ENCODE peak calls at places on chromosome 1, in six cellular contexts. One of them, this sample, is unnamed.

GRCh38 chr1:203093754-203094410 is 8.1 kb upstream of the MYOG start:
- DNase-seq in lower lobe of right lung: no peak
- DNase-seq in pancreas: no peak
- DNase-seq in fibroblast of pulmonary artery: no peak
- DNase-seq in breast epithelium: no peak
- DNase-seq in heart left ventricle: no peak
- DNase-seq in this sample: no peak

GRCh38 chr1:96880626-96881025 is 159.0 kb downstream of the PTBP2 start:
- DNase-seq in lower lobe of right lung: no peak
- DNase-seq in pancreas: no peak
- DNase-seq in fibroblast of pulmonary artery: no peak
- DNase-seq in breast epithelium: no peak
- DNase-seq in heart left ventricle: no peak
- DNase-seq in this sample: no peak

GRCh38 chr1:155135416-155136197 is at the start of gene SLC50A1:
- DNase-seq in lower lobe of right lung: peak; percentile 97
- DNase-seq in pancreas: peak; percentile 97
- DNase-seq in fibroblast of pulmonary artery: peak; percentile 95
- DNase-seq in breast epithelium: peak; percentile 95
- DNase-seq in heart left ventricle: peak; percentile 96
- DNase-seq in this sample: peak; percentile 97

GRCh38 chr1:206800411-206800810 is 28.1 kb upstream of the IL10 start:
- DNase-seq in lower lobe of right lung: no peak
- DNase-seq in pancreas: no peak
- DNase-seq in fibroblast of pulmonary artery: peak; percentile 21
- DNase-seq in breast epithelium: no peak
- DNase-seq in heart left ventricle: no peak
- DNase-seq in this sample: no peak

GRCh38 chr1:172500207-172500606 is 32.7 kb upstream of the SUCO start:
- DNase-seq in lower lobe of right lung: no peak
- DNase-seq in pancreas: no peak
- DNase-seq in fibroblast of pulmonary artery: no peak
- DNase-seq in breast epithelium: no peak
- DNase-seq in heart left ventricle: no peak
- DNase-seq in this sample: no peak

GRCh38 chr1:156081174-156082110 is 823 bp downstream of the MEX3A start:
- DNase-seq in lower lobe of right lung: no peak
- DNase-seq in pancreas: no peak
- DNase-seq in fibroblast of pulmonary artery: peak; percentile 16
- DNase-seq in breast epithelium: no peak
- DNase-seq in heart left ventricle: no peak
- DNase-seq in this sample: no peak

GRCh38 chr1:8423134-8423701 is 105.3 kb downstream of the SLC45A1 start:
- DNase-seq in lower lobe of right lung: peak; percentile 58
- DNase-seq in pancreas: peak; percentile 52
- DNase-seq in fibroblast of pulmonary artery: no peak
- DNase-seq in breast epithelium: no peak
- DNase-seq in heart left ventricle: peak; percentile 58
- DNase-seq in this sample: peak; percentile 68

GRCh38 chr1:201760516-201760915 is 68.4 kb upstream of the IPO9 start:
- DNase-seq in lower lobe of right lung: no peak
- DNase-seq in pancreas: no peak
- DNase-seq in fibroblast of pulmonary artery: peak; percentile 62
- DNase-seq in breast epithelium: no peak
- DNase-seq in heart left ventricle: no peak
- DNase-seq in this sample: no peak

GRCh38 chr1:71660417-71660816 is 579.6 kb upstream of the ZRANB2 start:
- DNase-seq in lower lobe of right lung: no peak
- DNase-seq in pancreas: no peak
- DNase-seq in fibroblast of pulmonary artery: peak; percentile 13
- DNase-seq in breast epithelium: no peak
- DNase-seq in heart left ventricle: no peak
- DNase-seq in this sample: no peak

GRCh38 chr1:37901191-37901892 is 42.0 kb upstream of the MTF1 start:
- DNase-seq in lower lobe of right lung: no peak
- DNase-seq in pancreas: no peak
- DNase-seq in fibroblast of pulmonary artery: no peak
- DNase-seq in breast epithelium: no peak
- DNase-seq in heart left ventricle: no peak
- DNase-seq in this sample: no peak

GRCh38 chr1:226938903-226939438 is 1.1 kb upstream of the COQ8A start:
- DNase-seq in lower lobe of right lung: no peak
- DNase-seq in pancreas: no peak
- DNase-seq in fibroblast of pulmonary artery: peak; percentile 65
- DNase-seq in breast epithelium: no peak
- DNase-seq in heart left ventricle: no peak
- DNase-seq in this sample: no peak

GRCh38 chr1:160046494-160047115 is 14.8 kb upstream of the PIGM start:
- DNase-seq in lower lobe of right lung: no peak
- DNase-seq in pancreas: peak; percentile 74
- DNase-seq in fibroblast of pulmonary artery: peak; percentile 55
- DNase-seq in breast epithelium: no peak
- DNase-seq in heart left ventricle: peak; percentile 61
- DNase-seq in this sample: no peak

GRCh38 chr1:57217905-57218304 is 206.0 kb downstream of the DAB1 start:
- DNase-seq in lower lobe of right lung: no peak
- DNase-seq in pancreas: no peak
- DNase-seq in fibroblast of pulmonary artery: no peak
- DNase-seq in breast epithelium: no peak
- DNase-seq in heart left ventricle: no peak
- DNase-seq in this sample: no peak

GRCh38 chr1:193473932-193474331 is 287.5 kb upstream of the B3GALT2 start:
- DNase-seq in lower lobe of right lung: no peak
- DNase-seq in pancreas: no peak
- DNase-seq in fibroblast of pulmonary artery: no peak
- DNase-seq in breast epithelium: no peak
- DNase-seq in heart left ventricle: no peak
- DNase-seq in this sample: no peak

GRCh38 chr1:193472838-193473398 is 286.5 kb upstream of the B3GALT2 start:
- DNase-seq in lower lobe of right lung: no peak
- DNase-seq in pancreas: no peak
- DNase-seq in fibroblast of pulmonary artery: no peak
- DNase-seq in breast epithelium: no peak
- DNase-seq in heart left ventricle: no peak
- DNase-seq in this sample: no peak

GRCh38 chr1:193479187-193479586 is 292.8 kb upstream of the B3GALT2 start:
- DNase-seq in lower lobe of right lung: no peak
- DNase-seq in pancreas: no peak
- DNase-seq in fibroblast of pulmonary artery: no peak
- DNase-seq in breast epithelium: no peak
- DNase-seq in heart left ventricle: no peak
- DNase-seq in this sample: no peak

GRCh38 chr1:193480755-193481154 is 294.3 kb upstream of the B3GALT2 start:
- DNase-seq in lower lobe of right lung: no peak
- DNase-seq in pancreas: no peak
- DNase-seq in fibroblast of pulmonary artery: no peak
- DNase-seq in breast epithelium: no peak
- DNase-seq in heart left ventricle: no peak
- DNase-seq in this sample: no peak

GRCh38 chr1:193476748-193477147 is 290.3 kb upstream of the B3GALT2 start:
- DNase-seq in lower lobe of right lung: no peak
- DNase-seq in pancreas: no peak
- DNase-seq in fibroblast of pulmonary artery: no peak
- DNase-seq in breast epithelium: no peak
- DNase-seq in heart left ventricle: no peak
- DNase-seq in this sample: no peak
- H3K4me3 ChIP-seq in lower lobe of right lung: no peak overlapping the region
- H3K4me3 ChIP-seq in pancreas: no peak overlapping the region
- H3K4me3 ChIP-seq in fibroblast of pulmonary artery: no peak overlapping the region
- H3K4me3 ChIP-seq in breast epithelium: no peak overlapping the region
- H3K4me3 ChIP-seq in heart left ventricle: no peak overlapping the region
- H3K4me3 ChIP-seq in this sample: no peak overlapping the region

DNA sequence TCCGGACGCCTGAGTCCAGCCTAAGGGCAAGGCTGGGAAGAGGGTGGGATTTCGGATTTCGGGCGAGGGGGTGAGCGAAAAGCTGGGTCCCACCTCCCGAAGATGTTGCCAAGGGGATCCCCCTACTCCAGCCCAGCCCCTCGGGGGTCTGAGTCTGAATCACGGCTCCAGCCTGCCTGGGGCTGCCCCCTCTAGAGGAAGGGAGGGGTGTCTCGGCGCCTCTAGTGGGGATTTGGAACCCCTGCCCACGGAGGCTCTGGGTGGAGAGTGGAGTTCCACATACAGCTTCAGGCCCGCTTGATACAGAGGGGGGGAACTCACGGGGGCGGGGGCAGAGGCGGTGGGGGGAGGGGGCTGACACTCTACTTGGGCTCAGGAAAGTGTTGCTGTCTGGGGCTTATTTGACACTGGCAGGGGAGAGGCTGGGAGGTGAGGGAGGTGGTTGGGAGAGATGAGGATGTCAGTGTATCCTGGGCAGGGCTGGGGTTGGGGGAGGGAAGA is 686 bp downstream of the KIRREL1 start:
- DNase-seq in lower lobe of right lung: no peak
- DNase-seq in pancreas: no peak
- DNase-seq in fibroblast of pulmonary artery: no peak
- DNase-seq in breast epithelium: no peak
- DNase-seq in heart left ventricle: peak; percentile 40
- DNase-seq in this sample: no peak
- H3K4me3 ChIP-seq in lower lobe of right lung: peak overlapping the region; percentile 80
- H3K4me3 ChIP-seq in pancreas: peak overlapping the region; percentile 68
- H3K4me3 ChIP-seq in fibroblast of pulmonary artery: peak overlapping the region; percentile 95
- H3K4me3 ChIP-seq in breast epithelium: peak overlapping the region; percentile 98
- H3K4me3 ChIP-seq in heart left ventricle: peak overlapping the region; percentile 97
- H3K4me3 ChIP-seq in this sample: peak overlapping the region; percentile 44

DNA sequence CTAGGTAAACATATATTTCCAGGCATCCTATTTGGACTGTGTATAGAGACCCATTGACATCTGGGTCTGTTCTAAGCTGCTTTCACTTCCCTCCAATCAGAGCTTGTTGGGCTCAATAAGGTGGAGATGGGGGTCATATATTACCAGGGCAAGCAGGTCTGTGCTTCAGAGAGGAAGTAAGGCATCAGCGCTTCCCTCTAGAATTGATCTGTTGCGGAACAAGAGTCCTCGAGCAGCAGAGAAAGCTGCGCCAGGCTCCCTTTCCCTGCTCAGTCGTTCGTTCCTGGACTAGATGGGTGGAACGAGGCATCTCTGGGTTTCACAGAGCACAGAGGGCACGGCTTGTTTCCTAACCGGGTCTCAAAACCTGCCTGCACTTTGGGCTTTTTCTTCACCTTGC is 63.5 kb downstream of the DISC1 start:
- DNase-seq in lower lobe of right lung: no peak
- DNase-seq in pancreas: no peak
- DNase-seq in fibroblast of pulmonary artery: no peak
- DNase-seq in breast epithelium: no peak
- DNase-seq in heart left ventricle: no peak
- DNase-seq in this sample: no peak
- H3K4me3 ChIP-seq in lower lobe of right lung: no peak overlapping the region
- H3K4me3 ChIP-seq in pancreas: no peak overlapping the region
- H3K4me3 ChIP-seq in fibroblast of pulmonary artery: no peak overlapping the region
- H3K4me3 ChIP-seq in breast epithelium: no peak overlapping the region
- H3K4me3 ChIP-seq in heart left ventricle: no peak overlapping the region
- H3K4me3 ChIP-seq in this sample: no peak overlapping the region

GRCh38 chr1:42933060-42933586 is 25.5 kb downstream of the SLC2A1 start:
- DNase-seq in lower lobe of right lung: no peak
- DNase-seq in pancreas: no peak
- DNase-seq in fibroblast of pulmonary artery: no peak
- DNase-seq in breast epithelium: no peak
- DNase-seq in heart left ventricle: no peak
- DNase-seq in this sample: no peak

GRCh38 chr1:42930178-42931107 is 28.2 kb downstream of the SLC2A1 start:
- DNase-seq in lower lobe of right lung: no peak
- DNase-seq in pancreas: no peak
- DNase-seq in fibroblast of pulmonary artery: no peak
- DNase-seq in breast epithelium: peak; percentile 48
- DNase-seq in heart left ventricle: no peak
- DNase-seq in this sample: no peak

GRCh38 chr1:42931108-42931539 is 27.5 kb downstream of the SLC2A1 start:
- DNase-seq in lower lobe of right lung: no peak
- DNase-seq in pancreas: no peak
- DNase-seq in fibroblast of pulmonary artery: peak; percentile 52
- DNase-seq in breast epithelium: peak; percentile 15
- DNase-seq in heart left ventricle: no peak
- DNase-seq in this sample: no peak

GRCh38 chr1:42932442-42932941 is 26.2 kb downstream of the SLC2A1 start:
- DNase-seq in lower lobe of right lung: no peak
- DNase-seq in pancreas: no peak
- DNase-seq in fibroblast of pulmonary artery: no peak
- DNase-seq in breast epithelium: peak; percentile 30
- DNase-seq in heart left ventricle: no peak
- DNase-seq in this sample: no peak

DNA sequence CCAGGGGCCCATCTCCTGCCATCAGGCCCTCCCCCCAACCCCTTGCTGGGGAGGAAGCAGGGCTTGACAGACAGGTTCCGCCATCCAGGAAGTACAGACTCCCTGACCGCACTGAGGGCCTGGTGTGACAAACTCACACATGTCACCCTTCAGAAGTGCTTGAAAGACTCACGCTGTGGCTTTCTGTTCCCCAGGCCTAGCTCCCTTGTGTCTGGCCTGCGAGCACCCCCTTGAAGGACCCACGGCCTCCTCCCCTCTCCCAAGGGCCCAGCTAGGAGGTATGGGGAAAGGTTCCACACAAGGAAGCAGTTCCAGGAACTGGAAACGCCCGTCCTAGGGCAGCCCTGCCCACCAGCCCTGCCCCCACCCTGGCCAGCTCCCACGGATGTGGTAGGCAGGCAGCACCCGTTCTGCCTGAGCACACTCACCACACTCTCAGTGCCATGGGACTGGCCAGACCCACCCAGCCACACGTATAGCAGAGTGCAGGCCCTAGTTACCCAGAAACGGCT is 26.7 kb downstream of the SLC2A1 start:
- DNase-seq in lower lobe of right lung: peak; percentile 88
- DNase-seq in pancreas: no peak
- DNase-seq in fibroblast of pulmonary artery: no peak
- DNase-seq in breast epithelium: peak; percentile 72
- DNase-seq in heart left ventricle: peak; percentile 56
- DNase-seq in this sample: no peak
- H3K4me3 ChIP-seq in lower lobe of right lung: no peak overlapping the region
- H3K4me3 ChIP-seq in pancreas: no peak overlapping the region
- H3K4me3 ChIP-seq in fibroblast of pulmonary artery: no peak overlapping the region
- H3K4me3 ChIP-seq in breast epithelium: peak overlapping the region; percentile 28
- H3K4me3 ChIP-seq in heart left ventricle: no peak overlapping the region
- H3K4me3 ChIP-seq in this sample: no peak overlapping the region

DNA sequence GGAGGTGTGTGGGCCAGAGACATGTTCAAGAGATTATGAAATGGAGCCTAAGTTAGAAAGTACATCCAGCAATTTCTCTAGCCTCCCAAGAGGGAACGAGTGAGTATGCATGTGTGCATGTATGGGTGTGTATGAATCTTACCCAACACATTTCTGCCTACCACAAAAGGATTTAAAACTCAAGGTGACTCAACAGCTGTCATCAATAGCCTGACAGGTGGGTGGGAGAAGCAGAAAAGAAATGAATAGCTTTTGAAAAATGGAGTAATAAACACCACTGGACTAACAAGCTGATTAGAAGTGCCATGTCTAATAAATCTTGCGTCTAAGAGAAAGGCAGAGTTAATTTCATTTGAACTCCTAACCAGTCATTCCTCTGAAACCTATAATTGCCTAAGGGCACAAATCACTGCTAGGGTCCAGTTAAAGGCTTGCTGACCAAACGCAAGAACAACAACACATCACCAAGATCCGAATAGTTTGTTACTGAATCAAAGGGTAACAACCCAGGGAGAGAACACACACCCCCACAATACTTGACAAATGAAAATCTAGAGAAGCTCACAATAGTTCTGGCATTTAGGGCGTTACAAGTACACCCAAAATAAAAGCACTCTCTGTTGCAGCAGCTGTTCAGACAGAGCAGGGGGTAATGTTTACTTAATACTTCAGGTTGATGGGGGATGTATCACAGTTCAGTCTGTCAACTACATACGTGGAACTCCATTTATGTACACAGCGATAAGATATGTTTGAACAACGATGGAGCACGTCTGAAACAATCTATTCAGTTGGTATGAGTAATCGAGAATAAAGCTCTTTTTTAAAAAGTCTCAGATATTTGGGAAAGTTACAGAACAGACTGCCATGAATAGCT is 1.4 kb downstream of the KIAA0319L start:
- DNase-seq in lower lobe of right lung: no peak
- DNase-seq in pancreas: no peak
- DNase-seq in fibroblast of pulmonary artery: no peak
- DNase-seq in breast epithelium: no peak
- DNase-seq in heart left ventricle: no peak
- DNase-seq in this sample: no peak
- H3K4me3 ChIP-seq in lower lobe of right lung: peak overlapping the region; percentile 85
- H3K4me3 ChIP-seq in pancreas: peak overlapping the region; percentile 82
- H3K4me3 ChIP-seq in fibroblast of pulmonary artery: peak overlapping the region; percentile 90
- H3K4me3 ChIP-seq in breast epithelium: peak overlapping the region; percentile 88
- H3K4me3 ChIP-seq in heart left ventricle: peak overlapping the region; percentile 84
- H3K4me3 ChIP-seq in this sample: no peak overlapping the region